ENCODE peak calls at places on chromosomes 16 and 17, in nine cellular contexts. One of them, this sample, is unnamed.

GRCh38 chr16:19907161-19907992 is 22.7 kb upstream of the GPRC5B start:
- DNase-seq in dorsolateral prefrontal cortex: peak
- DNase-seq in kidney epithelial cell: no peak
- DNase-seq in A673: peak
- DNase-seq in body of pancreas: peak
- DNase-seq in lung: peak
- DNase-seq in cardiac muscle cell: peak
- DNase-seq in neural progenitor cell: peak
- DNase-seq in GM06990: peak
- DNase-seq in this sample: peak

GRCh38 chr17:65013613-65014391 is 42.7 kb downstream of the GNA13 start:
- DNase-seq in dorsolateral prefrontal cortex: no peak
- DNase-seq in kidney epithelial cell: peak
- DNase-seq in A673: no peak
- DNase-seq in body of pancreas: no peak
- DNase-seq in lung: no peak
- DNase-seq in cardiac muscle cell: no peak
- DNase-seq in neural progenitor cell: no peak
- DNase-seq in GM06990: no peak
- DNase-seq in this sample: peak

GRCh38 chr17:79341816-79342215 is 267.2 kb downstream of the ENGASE start:
- DNase-seq in dorsolateral prefrontal cortex: no peak
- DNase-seq in kidney epithelial cell: no peak
- DNase-seq in A673: no peak
- DNase-seq in body of pancreas: no peak
- DNase-seq in lung: no peak
- DNase-seq in cardiac muscle cell: no peak
- DNase-seq in neural progenitor cell: no peak
- DNase-seq in GM06990: no peak
- DNase-seq in this sample: no peak

GRCh38 chr17:19780846-19781245 is 32.7 kb upstream of the ALDH3A1 start:
- DNase-seq in dorsolateral prefrontal cortex: no peak
- DNase-seq in kidney epithelial cell: no peak
- DNase-seq in A673: no peak
- DNase-seq in body of pancreas: no peak
- DNase-seq in lung: no peak
- DNase-seq in cardiac muscle cell: no peak
- DNase-seq in neural progenitor cell: no peak
- DNase-seq in GM06990: no peak
- DNase-seq in this sample: no peak

GRCh38 chr16:11303405-11304138 is 22.4 kb upstream of the PRM1 start:
- DNase-seq in dorsolateral prefrontal cortex: no peak
- DNase-seq in kidney epithelial cell: no peak
- DNase-seq in A673: no peak
- DNase-seq in body of pancreas: peak
- DNase-seq in lung: peak
- DNase-seq in cardiac muscle cell: no peak
- DNase-seq in neural progenitor cell: no peak
- DNase-seq in GM06990: no peak
- DNase-seq in this sample: no peak

GRCh38 chr16:80940069-80940856 is 66.4 kb downstream of the CMC2 start:
- DNase-seq in dorsolateral prefrontal cortex: no peak
- DNase-seq in kidney epithelial cell: no peak
- DNase-seq in A673: no peak
- DNase-seq in body of pancreas: no peak
- DNase-seq in lung: no peak
- DNase-seq in cardiac muscle cell: no peak
- DNase-seq in neural progenitor cell: no peak
- DNase-seq in GM06990: no peak
- DNase-seq in this sample: no peak

GRCh38 chr16:89007371-89008249 is 30.6 kb upstream of the CBFA2T3 start:
- DNase-seq in dorsolateral prefrontal cortex: no peak
- DNase-seq in kidney epithelial cell: no peak
- DNase-seq in A673: no peak
- DNase-seq in body of pancreas: no peak
- DNase-seq in lung: no peak
- DNase-seq in cardiac muscle cell: peak
- DNase-seq in neural progenitor cell: no peak
- DNase-seq in GM06990: no peak
- DNase-seq in this sample: no peak

GRCh38 chr17:82014432-82014831 is 8.2 kb downstream of the CENPX start:
- DNase-seq in dorsolateral prefrontal cortex: peak
- DNase-seq in kidney epithelial cell: no peak
- DNase-seq in A673: peak
- DNase-seq in body of pancreas: no peak
- DNase-seq in lung: no peak
- DNase-seq in cardiac muscle cell: no peak
- DNase-seq in neural progenitor cell: no peak
- DNase-seq in GM06990: no peak
- DNase-seq in this sample: no peak

GRCh38 chr16:10376229-10376628 is 9.6 kb upstream of the ATF7IP2 start:
- DNase-seq in dorsolateral prefrontal cortex: no peak
- DNase-seq in kidney epithelial cell: no peak
- DNase-seq in A673: no peak
- DNase-seq in body of pancreas: no peak
- DNase-seq in lung: no peak
- DNase-seq in cardiac muscle cell: no peak
- DNase-seq in neural progenitor cell: no peak
- DNase-seq in GM06990: no peak
- DNase-seq in this sample: no peak

GRCh38 chr17:73278465-73279453 is 17.1 kb upstream of the CPSF4L start:
- DNase-seq in dorsolateral prefrontal cortex: no peak
- DNase-seq in kidney epithelial cell: no peak
- DNase-seq in A673: peak
- DNase-seq in body of pancreas: peak
- DNase-seq in lung: no peak
- DNase-seq in cardiac muscle cell: peak
- DNase-seq in neural progenitor cell: no peak
- DNase-seq in GM06990: no peak
- DNase-seq in this sample: no peak

GRCh38 chr17:77100009-77100408 is 40.8 kb upstream of the SEC14L1 start:
- DNase-seq in dorsolateral prefrontal cortex: peak
- DNase-seq in kidney epithelial cell: no peak
- DNase-seq in A673: no peak
- DNase-seq in body of pancreas: no peak
- DNase-seq in lung: peak
- DNase-seq in cardiac muscle cell: no peak
- DNase-seq in neural progenitor cell: peak
- DNase-seq in GM06990: no peak
- DNase-seq in this sample: no peak

GRCh38 chr16:66923866-66924265 is 1.5 kb downstream of the RRAD start:
- DNase-seq in dorsolateral prefrontal cortex: no peak
- DNase-seq in kidney epithelial cell: no peak
- DNase-seq in A673: no peak
- DNase-seq in body of pancreas: no peak
- DNase-seq in lung: peak
- DNase-seq in cardiac muscle cell: no peak
- DNase-seq in neural progenitor cell: no peak
- DNase-seq in GM06990: no peak
- DNase-seq in this sample: no peak

GRCh38 chr17:58968662-58969061 is 138.0 kb downstream of the TRIM37 start:
- DNase-seq in dorsolateral prefrontal cortex: no peak
- DNase-seq in kidney epithelial cell: no peak
- DNase-seq in A673: no peak
- DNase-seq in body of pancreas: no peak
- DNase-seq in lung: no peak
- DNase-seq in cardiac muscle cell: no peak
- DNase-seq in neural progenitor cell: no peak
- DNase-seq in GM06990: no peak
- DNase-seq in this sample: no peak

GRCh38 chr17:43401293-43401692 is 2.5 kb downstream of the ARL4D start:
- DNase-seq in dorsolateral prefrontal cortex: peak
- DNase-seq in kidney epithelial cell: peak
- DNase-seq in A673: no peak
- DNase-seq in body of pancreas: no peak
- DNase-seq in lung: no peak
- DNase-seq in cardiac muscle cell: no peak
- DNase-seq in neural progenitor cell: no peak
- DNase-seq in GM06990: no peak
- DNase-seq in this sample: peak

GRCh38 chr16:51576498-51576897 is 425.4 kb upstream of the SALL1 start:
- DNase-seq in dorsolateral prefrontal cortex: no peak
- DNase-seq in kidney epithelial cell: no peak
- DNase-seq in A673: no peak
- DNase-seq in body of pancreas: no peak
- DNase-seq in lung: no peak
- DNase-seq in cardiac muscle cell: no peak
- DNase-seq in neural progenitor cell: no peak
- DNase-seq in GM06990: no peak
- DNase-seq in this sample: no peak

GRCh38 chr16:88691924-88692560 is 5.7 kb upstream of the SNAI3 start:
- DNase-seq in dorsolateral prefrontal cortex: no peak
- DNase-seq in kidney epithelial cell: no peak
- DNase-seq in A673: no peak
- DNase-seq in body of pancreas: no peak
- DNase-seq in lung: peak
- DNase-seq in cardiac muscle cell: no peak
- DNase-seq in neural progenitor cell: no peak
- DNase-seq in GM06990: no peak
- DNase-seq in this sample: no peak

DNA sequence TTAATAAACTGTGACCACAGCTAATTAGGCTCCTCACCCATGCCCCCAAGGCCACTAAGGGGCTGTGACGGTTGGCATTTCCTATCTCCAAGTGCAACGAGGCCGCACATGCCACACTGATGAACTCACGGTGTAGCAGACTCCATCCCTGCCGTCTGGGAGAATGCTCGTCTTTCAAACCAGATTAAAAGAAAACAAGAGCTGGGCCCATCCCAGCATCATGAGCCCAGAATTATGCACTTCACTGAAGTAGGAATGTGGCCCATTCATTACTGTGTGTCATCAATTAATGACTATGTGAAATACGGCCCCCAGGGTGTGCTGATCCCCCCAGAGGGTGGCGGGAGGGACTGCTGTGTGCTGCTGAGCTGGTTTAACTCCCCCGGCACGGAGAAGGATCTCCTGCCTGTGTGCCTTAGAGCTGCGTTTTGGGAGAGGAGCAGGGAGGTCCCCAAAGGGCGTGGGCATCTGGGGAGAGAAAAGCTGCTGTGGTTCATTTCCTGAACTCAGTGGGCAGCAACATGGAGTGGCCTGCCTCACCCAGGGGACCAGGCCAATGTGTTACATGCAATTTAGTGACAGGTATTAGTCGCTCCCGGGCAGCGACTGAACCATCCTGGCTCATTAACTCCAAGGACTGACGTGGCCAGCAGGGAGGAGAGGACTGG is 194.5 kb downstream of the FOXL1 start:
- DNase-seq in dorsolateral prefrontal cortex: no peak
- DNase-seq in kidney epithelial cell: peak
- DNase-seq in A673: peak
- DNase-seq in body of pancreas: no peak
- DNase-seq in lung: no peak
- DNase-seq in cardiac muscle cell: no peak
- DNase-seq in neural progenitor cell: peak
- DNase-seq in GM06990: no peak
- DNase-seq in this sample: no peak
- TF ChIP-seq CTCF in dorsolateral prefrontal cortex: no peak
- TF ChIP-seq CTCF in kidney epithelial cell: no peak
- TF ChIP-seq CTCF in A673: no peak
- TF ChIP-seq CTCF in body of pancreas: no peak
- TF ChIP-seq CTCF in lung: no peak
- TF ChIP-seq CTCF in cardiac muscle cell: no peak
- TF ChIP-seq CTCF in neural progenitor cell: peak
- TF ChIP-seq CTCF in GM06990: no peak
- TF ChIP-seq CTCF in this sample: no peak

GRCh38 chr16:21159281-21159951 is 942 bp downstream of the LDAF1 start:
- DNase-seq in dorsolateral prefrontal cortex: no peak
- DNase-seq in kidney epithelial cell: no peak
- DNase-seq in A673: no peak
- DNase-seq in body of pancreas: peak
- DNase-seq in lung: peak
- DNase-seq in cardiac muscle cell: peak
- DNase-seq in neural progenitor cell: peak
- DNase-seq in GM06990: peak
- DNase-seq in this sample: no peak
- H3K4me3 ChIP-seq in dorsolateral prefrontal cortex: peak
- H3K4me3 ChIP-seq in kidney epithelial cell: peak
- H3K4me3 ChIP-seq in A673: peak
- H3K4me3 ChIP-seq in body of pancreas: peak
- H3K4me3 ChIP-seq in lung: peak
- H3K4me3 ChIP-seq in cardiac muscle cell: peak
- H3K4me3 ChIP-seq in neural progenitor cell: peak
- H3K4me3 ChIP-seq in GM06990: peak
- H3K4me3 ChIP-seq in this sample: peak

DNA sequence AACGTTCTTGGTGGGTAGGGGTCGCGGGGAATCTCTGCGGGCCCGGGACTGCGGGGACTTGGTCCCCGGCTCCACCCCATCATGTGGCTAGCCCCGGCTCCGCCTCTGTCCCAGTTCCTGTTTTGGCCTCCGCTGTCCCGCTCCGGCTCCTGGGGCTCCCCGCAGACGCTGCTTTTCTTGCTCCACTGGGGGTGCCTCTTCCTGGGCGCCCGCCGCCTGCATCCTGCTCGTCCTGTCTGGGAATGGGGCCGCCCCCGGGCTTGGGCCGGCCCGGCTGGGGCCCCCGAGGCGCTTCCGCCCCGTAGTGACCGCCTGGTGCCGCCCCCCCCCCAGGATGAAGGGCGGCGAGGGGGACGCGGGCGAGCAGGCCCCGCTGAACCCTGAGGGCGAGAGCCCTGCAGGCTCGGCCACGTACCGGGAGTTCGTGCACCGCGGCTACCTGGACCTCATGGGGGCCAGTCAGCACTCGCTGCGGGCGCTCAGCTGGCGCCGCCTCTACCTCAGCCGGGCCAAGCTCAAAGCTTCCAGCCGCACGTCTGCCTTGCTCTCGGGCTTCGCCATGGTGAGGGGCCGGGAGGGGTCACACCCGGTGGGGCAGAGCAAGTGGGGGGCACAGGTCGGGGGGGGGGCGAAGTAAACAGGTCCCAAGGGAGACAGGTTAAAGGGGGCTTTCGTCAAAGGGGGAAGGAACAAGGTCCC is at the start of gene ORAI3:
- DNase-seq in dorsolateral prefrontal cortex: peak
- DNase-seq in kidney epithelial cell: no peak
- DNase-seq in A673: peak
- DNase-seq in body of pancreas: peak
- DNase-seq in lung: peak
- DNase-seq in cardiac muscle cell: peak
- DNase-seq in neural progenitor cell: peak
- DNase-seq in GM06990: peak
- DNase-seq in this sample: no peak
- TF ChIP-seq CTCF in dorsolateral prefrontal cortex: no peak
- TF ChIP-seq CTCF in kidney epithelial cell: no peak
- TF ChIP-seq CTCF in A673: no peak
- TF ChIP-seq CTCF in body of pancreas: no peak
- TF ChIP-seq CTCF in lung: no peak
- TF ChIP-seq CTCF in cardiac muscle cell: no peak
- TF ChIP-seq CTCF in neural progenitor cell: no peak
- TF ChIP-seq CTCF in GM06990: no peak
- TF ChIP-seq CTCF in this sample: no peak

DNA sequence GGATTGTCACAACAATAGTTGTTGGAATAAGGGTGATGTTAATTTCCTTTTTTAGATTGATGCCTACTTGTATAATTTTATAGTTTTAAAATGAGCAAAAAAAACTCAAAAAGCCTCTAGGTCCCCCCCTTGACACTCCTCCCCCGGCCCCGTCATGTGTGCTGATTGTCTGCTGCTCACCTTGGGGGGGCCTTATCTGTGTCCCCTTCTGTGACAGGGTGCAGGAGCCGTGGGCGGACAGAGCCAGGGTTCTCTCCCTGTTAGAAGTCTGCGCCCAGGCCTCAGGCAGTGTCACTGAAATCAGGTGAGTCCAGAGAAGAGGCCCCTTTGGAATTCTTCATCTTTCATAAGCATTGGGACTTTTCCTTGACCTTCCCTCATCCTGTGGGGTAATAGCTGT is 27.4 kb upstream of the CPNE2 start:
- DNase-seq in dorsolateral prefrontal cortex: no peak
- DNase-seq in kidney epithelial cell: no peak
- DNase-seq in A673: no peak
- DNase-seq in body of pancreas: no peak
- DNase-seq in lung: no peak
- DNase-seq in cardiac muscle cell: no peak
- DNase-seq in neural progenitor cell: no peak
- DNase-seq in GM06990: no peak
- DNase-seq in this sample: no peak
- H3K4me3 ChIP-seq in dorsolateral prefrontal cortex: no peak
- H3K4me3 ChIP-seq in kidney epithelial cell: no peak
- H3K4me3 ChIP-seq in A673: no peak
- H3K4me3 ChIP-seq in body of pancreas: no peak
- H3K4me3 ChIP-seq in lung: no peak
- H3K4me3 ChIP-seq in cardiac muscle cell: no peak
- H3K4me3 ChIP-seq in neural progenitor cell: no peak
- H3K4me3 ChIP-seq in GM06990: no peak
- H3K4me3 ChIP-seq in this sample: no peak

This sample was measured in AG09309.